ENCODE peak calls at places on chromosomes 7 and 10, in ten cellular contexts. V, C, T, B, D, W, U, M, Z and K are unnamed samples.

GRCh38 chr7:39656415-39656814 is 33.0 kb downstream of the RALA start:
- DNase-seq in V (no peak), C (no peak), T (no peak), B (no peak), D (no peak), W (no peak), U (no peak), M (no peak), Z (no peak), K (no peak)

GRCh38 chr7:96282835-96283234 is 39.1 kb downstream of the SLC25A13 start:
- DNase-seq in V (no peak), C (no peak), T (no peak), B (no peak), D (no peak), W (no peak), U (no peak), M (no peak), Z (no peak), K (no peak)

GRCh38 chr7:55432937-55433784 is 68.0 kb downstream of the LANCL2 start:
- DNase-seq in V (peak), C (peak), T (no peak), B (no peak), D (peak), W (peak), U (no peak), M (peak), Z (peak), K (no peak)

GRCh38 chr10:95373660-95374059 is 82.9 kb upstream of the PDLIM1 start:
- DNase-seq in V (no peak), C (no peak), T (no peak), B (no peak), D (no peak), W (no peak), U (no peak), M (no peak), Z (no peak), K (no peak)

GRCh38 chr7:86600506-86601290 is 43.0 kb upstream of the GRM3 start:
- DNase-seq in V (no peak), C (peak), T (no peak), B (peak), D (no peak), W (no peak), U (no peak), M (no peak), Z (no peak), K (no peak)

GRCh38 chr7:19161671-19162070 is 16.4 kb upstream of the FERD3L start:
- DNase-seq in V (no peak), C (no peak), T (no peak), B (no peak), D (no peak), W (no peak), U (no peak), M (no peak), Z (peak), K (no peak)

GRCh38 chr7:106012935-106013439 is 49.9 kb downstream of the CDHR3 start:
- DNase-seq in V (no peak), C (no peak), T (no peak), B (no peak), D (peak), W (peak), U (no peak), M (no peak), Z (peak), K (no peak)

GRCh38 chr7:51000956-51001355 is 218.3 kb upstream of the GRB10 start:
- DNase-seq in V (peak), C (no peak), T (no peak), B (no peak), D (no peak), W (no peak), U (no peak), M (no peak), Z (no peak), K (no peak)

GRCh38 chr10:59229451-59229850 is 53.0 kb downstream of the PHYHIPL start:
- DNase-seq in V (no peak), C (no peak), T (no peak), B (no peak), D (no peak), W (no peak), U (no peak), M (no peak), Z (no peak), K (no peak)

GRCh38 chr7:128387216-128387615 is 22.6 kb downstream of the IMPDH1 start:
- DNase-seq in V (no peak), C (no peak), T (no peak), B (no peak), D (no peak), W (no peak), U (no peak), M (no peak), Z (no peak), K (no peak)

GRCh38 chr7:82167568-82168314 is 275.8 kb downstream of the CACNA2D1 start:
- DNase-seq in V (no peak), C (no peak), T (no peak), B (no peak), D (no peak), W (no peak), U (no peak), M (no peak), Z (peak), K (no peak)

GRCh38 chr10:114402871-114403544 is 1.3 kb downstream of the AFAP1L2 start:
- DNase-seq in V (no peak), C (no peak), T (no peak), B (no peak), D (no peak), W (no peak), U (no peak), M (no peak), Z (no peak), K (no peak)

GRCh38 chr10:114684085-114684821 is 26.2 kb upstream of the ABLIM1 start:
- DNase-seq in V (peak), C (peak), T (peak), B (no peak), D (peak), W (no peak), U (peak), M (no peak), Z (peak), K (no peak)

GRCh38 chr7:31562002-31562401 is 48.1 kb downstream of the ITPRID1 start:
- DNase-seq in V (no peak), C (no peak), T (no peak), B (no peak), D (no peak), W (no peak), U (no peak), M (no peak), Z (no peak), K (no peak)

DNA sequence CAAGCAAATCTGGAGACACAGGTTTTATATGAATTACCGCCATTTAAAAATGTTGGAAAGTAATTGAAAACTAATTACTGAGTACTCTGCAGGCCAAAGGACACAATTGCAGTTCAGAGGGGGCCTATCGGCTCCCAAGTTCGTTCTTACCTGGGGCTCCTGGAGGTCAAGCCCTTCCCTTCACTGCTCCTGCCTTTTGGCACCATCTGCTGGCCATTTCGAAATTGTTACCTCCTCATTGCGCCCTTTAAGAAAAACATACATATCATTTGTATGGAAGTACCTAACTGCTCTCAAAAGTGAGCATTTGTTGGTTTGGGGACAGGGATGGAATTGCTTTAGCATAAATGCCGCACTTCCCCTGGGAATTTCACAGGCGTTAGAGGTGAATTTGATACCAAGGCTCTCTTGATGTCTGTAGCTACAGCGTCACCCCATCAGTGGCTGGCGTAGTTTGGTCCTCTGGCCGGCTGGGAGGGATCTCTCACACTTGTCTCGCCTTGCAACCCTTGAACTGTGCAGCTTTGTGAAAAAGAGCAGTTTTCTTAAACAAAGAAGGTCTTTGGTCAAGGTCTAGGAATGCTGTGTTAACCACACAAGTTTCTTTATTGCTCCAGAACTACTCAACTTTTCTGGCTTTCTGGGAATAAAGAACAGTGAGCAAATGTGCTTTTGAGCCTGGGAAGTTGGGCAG is 219.9 kb downstream of the ARHGAP21 start:
- DNase-seq in V (peak), C (peak), T (no peak), B (peak), D (peak), W (no peak), U (peak), M (peak), Z (peak), K (peak)
- TF ChIP-seq CTCF in V (peak), C (peak), T (peak), B (peak), D (peak), W (peak), U (peak), M (peak), Z (peak), K (peak)

GRCh38 chr10:128274938-128275337 is 148.7 kb upstream of the MKI67 start:
- DNase-seq in V (peak), C (peak), T (no peak), B (no peak), D (no peak), W (no peak), U (no peak), M (no peak), Z (peak), K (no peak)
- TF ChIP-seq CTCF in V (no peak), C (peak), T (no peak), B (no peak), D (no peak), W (no peak), U (no peak), M (no peak), Z (no peak), K (no peak)

GRCh38 chr7:45937301-45937700 is 16.2 kb upstream of the IGFBP3 start:
- DNase-seq in V (no peak), C (no peak), T (no peak), B (no peak), D (no peak), W (no peak), U (no peak), M (no peak), Z (no peak), K (no peak)

GRCh38 chr7:45940939-45941338 is 19.9 kb upstream of the IGFBP3 start:
- DNase-seq in V (no peak), C (no peak), T (no peak), B (no peak), D (no peak), W (no peak), U (no peak), M (no peak), Z (no peak), K (no peak)

GRCh38 chr7:45938626-45939302 is 17.7 kb upstream of the IGFBP3 start:
- DNase-seq in V (no peak), C (no peak), T (no peak), B (peak), D (no peak), W (no peak), U (no peak), M (peak), Z (no peak), K (peak)

GRCh38 chr7:45939574-45939973 is 18.5 kb upstream of the IGFBP3 start:
- DNase-seq in V (no peak), C (no peak), T (no peak), B (no peak), D (no peak), W (no peak), U (no peak), M (no peak), Z (no peak), K (no peak)

DNA sequence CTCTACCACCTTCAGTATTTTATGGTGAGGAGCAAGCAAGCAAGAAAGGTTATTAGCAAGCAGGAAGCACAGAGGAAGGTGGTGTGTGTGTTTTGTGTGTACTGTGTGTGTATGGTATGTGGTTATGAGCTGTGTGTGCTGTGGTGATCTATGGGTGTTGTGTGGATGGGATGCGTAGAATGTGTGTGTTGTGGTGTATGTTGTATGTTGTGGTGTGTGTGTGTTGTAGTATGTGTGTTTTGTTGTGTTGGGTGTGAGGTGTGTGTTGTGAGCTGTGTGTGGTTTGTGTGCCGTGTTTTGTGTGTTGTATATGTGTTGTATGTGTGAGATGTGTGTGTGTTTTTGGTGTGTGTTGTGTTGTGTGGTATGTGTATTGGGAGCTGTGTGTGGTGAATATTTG is 16.8 kb upstream of the IGFBP3 start:
- DNase-seq in V (no peak), C (no peak), T (no peak), B (no peak), D (no peak), W (no peak), U (no peak), M (no peak), Z (no peak), K (no peak)
- TF ChIP-seq CTCF in V (no peak), C (no peak), T (no peak), B (no peak), D (no peak), W (no peak), U (no peak), M (no peak), Z (no peak), K (no peak)

DNA sequence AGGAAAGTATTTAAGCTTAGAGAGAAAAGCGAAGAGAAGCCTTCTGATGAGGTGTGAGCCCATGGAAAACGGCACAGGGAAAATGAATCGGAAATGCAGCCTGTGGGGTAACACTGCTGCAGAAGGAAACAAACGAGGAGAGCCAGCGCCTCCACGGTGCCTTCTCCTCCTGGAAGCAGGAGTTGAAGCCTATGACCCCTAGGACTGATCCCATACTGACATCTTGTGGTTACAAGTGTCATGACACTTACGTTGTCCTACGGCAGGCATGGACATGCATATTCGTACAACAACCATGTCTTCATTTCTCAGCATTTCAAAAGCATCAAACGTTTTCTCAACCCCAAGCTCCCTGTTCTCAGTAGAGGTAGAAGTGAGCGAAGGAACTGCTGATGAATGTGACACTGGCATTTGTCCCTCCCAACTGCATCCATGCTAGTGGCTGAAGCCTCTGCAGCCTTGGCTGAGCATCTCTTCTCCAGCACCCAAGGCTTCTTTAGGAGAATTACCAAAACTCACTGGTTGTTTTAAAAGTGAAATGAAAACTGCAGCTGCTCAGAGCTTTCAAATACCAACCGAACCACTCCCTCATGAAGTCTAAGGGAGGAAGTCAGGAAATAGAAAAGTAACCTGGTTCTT is 160.2 kb downstream of the JAZF1 start:
- DNase-seq in V (peak), C (peak), T (peak), B (peak), D (peak), W (peak), U (peak), M (peak), Z (peak), K (peak)
- TF ChIP-seq CTCF in V (peak), C (peak), T (peak), B (peak), D (peak), W (peak), U (peak), M (peak), Z (peak), K (peak)

GRCh38 chr7:101814996-101815825 is 2.2 kb upstream of the CUX1 start:
- DNase-seq in V (peak), C (peak), T (peak), B (peak), D (no peak), W (no peak), U (peak), M (peak), Z (no peak), K (peak)
- TF ChIP-seq CTCF in V (peak), C (peak), T (no peak), B (peak), D (peak), W (peak), U (peak), M (peak), Z (peak), K (peak)

GRCh38 chr7:274262-274661 is 15.7 kb upstream of the FOXL3 start:
- DNase-seq in V (no peak), C (no peak), T (no peak), B (no peak), D (no peak), W (no peak), U (no peak), M (no peak), Z (no peak), K (no peak)

GRCh38 chr7:279821-280220 is 10.1 kb upstream of the FOXL3 start:
- DNase-seq in V (no peak), C (no peak), T (no peak), B (no peak), D (no peak), W (no peak), U (no peak), M (no peak), Z (no peak), K (no peak)

GRCh38 chr7:276230-276835 is 13.6 kb upstream of the FOXL3 start:
- DNase-seq in V (no peak), C (no peak), T (no peak), B (no peak), D (no peak), W (no peak), U (no peak), M (no peak), Z (no peak), K (no peak)

GRCh38 chr7:278081-278480 is 11.9 kb upstream of the FOXL3 start:
- DNase-seq in V (no peak), C (no peak), T (no peak), B (no peak), D (no peak), W (no peak), U (no peak), M (no peak), Z (no peak), K (no peak)

GRCh38 chr7:277228-277627 is 12.7 kb upstream of the FOXL3 start:
- DNase-seq in V (peak), C (no peak), T (no peak), B (no peak), D (no peak), W (no peak), U (no peak), M (no peak), Z (no peak), K (no peak)
- TF ChIP-seq CTCF in V (no peak), C (no peak), T (no peak), B (no peak), D (no peak), W (no peak), U (no peak), M (no peak), Z (no peak), K (no peak)

DNA sequence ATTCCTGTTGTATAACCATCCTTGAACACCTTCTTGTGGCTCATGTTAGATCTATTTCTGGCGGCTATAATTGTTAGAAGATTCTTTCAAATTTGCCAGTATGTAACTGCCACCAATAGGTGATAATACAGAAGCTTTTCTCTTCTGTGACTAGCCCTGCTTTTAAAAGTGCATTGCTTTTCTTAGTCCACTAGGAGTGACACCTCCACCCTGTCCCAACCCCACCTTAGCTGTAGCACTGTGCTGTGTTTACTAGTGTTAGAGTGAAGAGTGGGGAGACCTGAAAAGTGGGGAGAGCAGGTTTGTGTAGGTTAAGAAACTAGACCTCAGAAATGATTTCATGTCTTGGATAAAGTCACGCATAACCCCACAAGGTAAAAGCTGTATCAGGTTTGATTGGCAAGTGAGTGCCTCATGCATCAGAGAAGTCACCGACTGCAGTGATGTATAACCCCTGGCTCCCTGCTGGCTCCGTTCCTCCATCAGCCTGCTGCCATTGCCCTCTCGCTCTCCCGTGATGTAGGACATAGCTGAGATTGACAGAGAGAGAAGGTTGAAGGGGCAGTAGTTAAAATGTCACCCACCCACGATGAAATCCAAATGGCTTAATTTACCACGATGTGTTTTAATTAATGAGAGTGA is 12.5 kb downstream of the NPVF start:
- DNase-seq in V (no peak), C (no peak), T (no peak), B (no peak), D (no peak), W (no peak), U (no peak), M (no peak), Z (no peak), K (no peak)
- TF ChIP-seq CTCF in V (peak), C (peak), T (no peak), B (no peak), D (no peak), W (no peak), U (peak), M (no peak), Z (no peak), K (no peak)

DNA sequence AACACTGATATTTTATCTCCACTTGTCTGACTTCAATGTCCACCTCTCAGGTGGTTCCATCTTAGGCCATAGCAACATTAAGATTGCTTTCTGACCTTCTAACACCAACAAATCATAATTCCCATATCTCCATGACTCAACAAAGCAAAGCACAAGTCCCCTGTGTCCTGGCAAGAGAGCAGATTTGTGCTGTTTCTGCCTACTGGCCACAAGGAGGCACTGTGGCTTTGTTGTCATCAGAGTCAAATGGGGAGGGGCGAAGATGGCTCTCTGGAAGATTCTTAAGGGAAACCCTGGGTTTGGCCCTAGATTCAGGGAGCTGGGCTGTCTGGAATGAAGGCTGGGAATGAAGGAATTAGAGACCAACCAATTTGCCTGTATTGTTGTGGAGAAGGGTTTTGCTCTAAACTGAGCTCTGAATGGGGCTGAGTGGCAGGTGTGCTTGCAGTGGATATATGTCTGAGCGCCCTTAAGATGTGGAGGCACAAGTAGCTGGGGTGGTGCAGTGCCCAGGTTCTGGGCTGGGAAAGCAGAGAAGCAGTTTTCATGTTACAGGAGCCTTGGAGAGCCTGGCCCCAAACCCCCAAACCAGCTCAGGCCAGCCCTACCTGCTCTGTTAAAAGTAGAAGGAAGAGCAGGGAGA is 154.8 kb upstream of the PRSS58 start:
- DNase-seq in V (peak), C (no peak), T (no peak), B (peak), D (peak), W (peak), U (no peak), M (peak), Z (peak), K (peak)
- TF ChIP-seq CTCF in V (peak), C (peak), T (no peak), B (peak), D (peak), W (peak), U (peak), M (peak), Z (peak), K (peak)